ENCODE peak calls at places on chromosomes 4 and X, in ten cellular contexts. E is ovary, Z is Peyer's patch, R is IMR-90, L is thyroid gland, W is MM.1S, I is OCI-LY7, C is heart right ventricle, T is A549, N is mammary epithelial cell. G is an unnamed sample.

GRCh38 chrX:6965729-6966128 is 181.8 kb upstream of the STS start:
- DNase-seq in C (no peak), Z (no peak), W (no peak), N (no peak), L (no peak), R (no peak), E (no peak), T (no peak), I (no peak), G (no peak)

GRCh38 chrX:12138366-12139313 is at the start of gene FRMPD4:
- DNase-seq in T (peak; percentile 20), R (peak; percentile 24), I (no peak), C (peak; percentile 3), L (no peak), Z (no peak), W (no peak), N (peak; percentile 43), E (no peak), G (no peak)

GRCh38 chr4:21992330-21992729 is 43.8 kb upstream of the KCNIP4 start:
- DNase-seq in Z (no peak), T (no peak), I (no peak), W (no peak), R (no peak), N (no peak), L (no peak), C (no peak), E (no peak), G (no peak)

GRCh38 chr4:168923526-168924194 is 86.4 kb downstream of the CBR4 start:
- DNase-seq in N (peak; percentile 42), T (peak; percentile 78), Z (peak; percentile 76), E (peak; percentile 66), L (peak; percentile 62), W (peak; percentile 61), I (peak; percentile 66), R (peak; percentile 86), C (peak; percentile 63), G (no peak)

GRCh38 chr4:26984896-26985295 is 124.3 kb downstream of the STIM2 start:
- DNase-seq in Z (no peak), W (no peak), C (no peak), N (no peak), R (no peak), T (no peak), E (no peak), I (peak; percentile 30), L (no peak), G (no peak)

GRCh38 chr4:123408471-123409084 is 12.0 kb downstream of the SPRY1 start:
- DNase-seq in L (no peak), Z (no peak), C (no peak), R (no peak), N (no peak), W (no peak), T (no peak), I (no peak), E (no peak), G (no peak)

GRCh38 chrX:69133561-69134542 is 31.4 kb downstream of the PJA1 start:
- DNase-seq in I (peak; percentile 25), N (peak; percentile 61), L (peak; percentile 67), C (peak; percentile 8), R (peak; percentile 69), T (peak; percentile 78), W (no peak), Z (no peak), E (peak; percentile 37), G (no peak)

GRCh38 chr4:55355555-55355954 is 9.5 kb downstream of the SRD5A3 start:
- DNase-seq in L (no peak), R (no peak), C (no peak), W (no peak), N (peak; percentile 41), T (no peak), E (no peak), I (no peak), Z (no peak), G (no peak)

GRCh38 chrX:154379569-154379951 is 465 bp downstream of the EMD start:
- DNase-seq in L (no peak), C (no peak), N (no peak), I (no peak), W (no peak), E (no peak), T (no peak), R (no peak), Z (no peak), G (no peak)

GRCh38 chrX:119698835-119699234 is 5.9 kb upstream of the SEPTIN6 start:
- DNase-seq in T (peak; percentile 75), C (no peak), E (no peak), R (peak; percentile 67), L (peak; percentile 3), Z (no peak), W (peak; percentile 61), I (peak; percentile 60), N (peak; percentile 32), G (no peak)

GRCh38 chr4:121307441-121308327 is 73.1 kb downstream of the QRFPR start:
- DNase-seq in I (peak; percentile 28), L (no peak), T (peak; percentile 33), C (no peak), N (peak; percentile 63), W (peak; percentile 86), E (no peak), R (peak; percentile 34), Z (no peak), G (no peak)

GRCh38 chrX:71604141-71604540 is 14.2 kb downstream of the CXCR3 start:
- DNase-seq in Z (no peak), E (no peak), T (no peak), N (no peak), I (no peak), R (peak; percentile 12), C (no peak), L (no peak), W (no peak), G (no peak)

GRCh38 chr4:185839770-185840169 is 27.8 kb upstream of the SORBS2 start:
- DNase-seq in W (no peak), T (no peak), C (no peak), E (no peak), R (peak; percentile 26), Z (no peak), N (no peak), I (no peak), L (no peak), G (no peak)
- H3K4me3 ChIP-seq in W (no peak overlapping the region), T (no peak overlapping the region), C (no peak overlapping the region), E (no peak overlapping the region), R (no peak overlapping the region), Z (no peak overlapping the region), N (no peak overlapping the region), I (no peak overlapping the region), L (no peak overlapping the region), G (no peak overlapping the region)

DNA sequence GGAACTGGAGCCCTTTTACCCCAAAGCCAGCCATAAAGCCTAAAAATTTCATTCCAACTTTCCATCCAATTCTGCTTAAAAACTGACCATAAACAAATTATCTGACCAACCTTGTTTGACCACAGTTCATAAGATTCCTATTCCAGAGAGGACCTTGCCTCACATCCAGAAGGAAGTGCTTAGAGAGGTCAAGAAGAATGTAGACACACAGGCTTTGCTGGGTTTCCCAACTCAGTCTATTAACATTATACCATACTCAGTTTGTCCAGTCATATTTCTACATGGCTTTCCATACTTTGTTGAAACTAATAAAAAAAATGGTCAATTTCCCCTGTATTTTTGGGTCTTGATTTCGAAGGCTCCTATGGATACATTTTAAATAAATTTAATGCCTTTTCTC is 1522.5 kb downstream of the ARAP2 start:
- DNase-seq in E (no peak), R (no peak), C (no peak), T (no peak), I (no peak), W (no peak), N (no peak), L (no peak), Z (no peak), G (no peak)
- H3K4me1 ChIP-seq in E (no peaks in the 10 kb centered on the region), R (no peaks in the 10 kb centered on the region), C (no peaks in the 10 kb centered on the region), T (no peaks in the 10 kb centered on the region), I (no peaks in the 10 kb centered on the region), W (no peaks in the 10 kb centered on the region), N (no peaks in the 10 kb centered on the region), L (no peaks in the 10 kb centered on the region), Z (no peaks in the 10 kb centered on the region), G (no peaks in the 10 kb centered on the region)

DNA sequence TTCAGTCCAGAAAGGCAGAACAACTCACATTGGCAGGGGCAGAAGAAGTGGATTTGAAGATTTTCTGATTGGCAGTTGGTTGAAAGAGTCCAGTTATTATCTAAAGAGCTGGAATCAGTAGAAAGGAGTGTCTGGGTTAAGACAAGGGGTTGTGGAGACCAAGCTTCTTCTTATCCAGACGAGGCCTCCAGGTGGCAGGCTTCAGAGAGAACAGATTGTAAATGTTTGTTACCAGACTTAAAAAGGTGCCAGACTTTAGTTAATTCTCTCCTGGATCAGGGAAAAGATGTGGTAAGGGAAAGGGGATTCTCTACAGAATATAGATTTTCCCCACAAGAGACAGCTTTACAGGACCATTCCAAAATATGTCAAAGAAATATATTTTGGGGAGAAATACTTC is 36.7 kb upstream of the TLR3 start:
- DNase-seq in W (no peak), C (no peak), Z (no peak), T (peak; percentile 17), E (no peak), I (peak; percentile 17), L (no peak), R (no peak), N (no peak), G (no peak)
- TF ChIP-seq CTCF in W (peak; percentile 4), C (peak; percentile 18), Z (no peak), T (no peak), E (no peak), I (peak; percentile 54), L (no peak), R (no peak), N (peak; percentile 33), G (peak; percentile 1)

DNA sequence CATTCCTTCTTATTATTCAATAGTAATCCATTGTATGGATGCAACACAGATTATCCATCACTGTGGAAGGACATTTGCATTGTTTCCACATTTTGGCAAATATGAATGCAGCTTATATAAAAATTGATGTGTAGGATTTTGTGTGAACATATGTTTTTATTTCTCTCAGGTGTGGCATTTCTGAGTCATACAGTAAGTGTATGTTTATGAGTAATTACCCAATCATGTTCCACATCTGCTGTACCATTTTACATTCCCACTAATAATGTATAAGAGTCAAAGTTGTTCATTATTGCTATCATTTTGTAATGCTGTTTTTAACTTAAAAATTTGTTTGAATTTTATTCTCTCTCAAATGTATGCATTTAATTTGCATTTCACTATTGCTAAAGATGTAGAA is 25.5 kb downstream of the MAGEA4 start:
- DNase-seq in C (no peak), Z (no peak), L (no peak), R (no peak), E (no peak), N (peak; percentile 9), T (no peak), W (no peak), I (no peak), G (no peak)
- H3K4me3 ChIP-seq in C (no peak overlapping the region), Z (no peak overlapping the region), L (no peak overlapping the region), R (no peak overlapping the region), E (no peak overlapping the region), N (no peak overlapping the region), T (no peak overlapping the region), W (no peak overlapping the region), I (no peak overlapping the region), G (no peak overlapping the region)

DNA sequence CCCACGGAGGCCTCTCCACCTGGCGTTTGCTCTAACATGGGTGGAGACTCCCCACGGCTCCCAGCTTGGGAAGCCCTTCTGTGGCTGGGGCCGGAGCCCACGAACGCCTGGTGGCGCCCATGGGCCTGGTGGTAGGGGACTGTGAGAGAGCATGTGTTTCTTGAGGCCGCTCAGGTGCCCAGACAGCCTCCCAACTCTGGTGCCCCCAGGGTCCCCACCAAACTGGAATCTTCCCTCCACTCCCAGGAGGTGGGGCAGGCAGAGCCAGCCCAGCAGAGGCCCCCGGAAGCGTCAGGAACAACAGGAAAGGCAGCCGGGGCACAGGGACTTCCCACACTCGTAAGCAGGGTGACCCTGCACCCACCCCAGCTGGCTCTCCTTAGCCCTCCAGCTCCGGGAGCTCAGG is 33.3 kb upstream of the FGFR3 start:
- DNase-seq in E (no peak), R (no peak), C (no peak), Z (no peak), L (no peak), N (no peak), I (no peak), W (no peak), T (no peak), G (no peak)
- H3K4me1 ChIP-seq in E (peaks cover 2% of the 10 kb centered on the region), R (peaks cover 4% of the 10 kb centered on the region), C (peaks cover 2% of the 10 kb centered on the region), Z (no peaks in the 10 kb centered on the region), L (peaks cover 7% of the 10 kb centered on the region), N (peaks cover 14% of the 10 kb centered on the region), I (no peaks in the 10 kb centered on the region), W (no peaks in the 10 kb centered on the region), T (peaks cover 22% of the 10 kb centered on the region), G (peaks cover 15% of the 10 kb centered on the region)